ENCODE peak calls at places on chromosomes 5 and 9, in five cellular contexts. K, U, P, G and S are unnamed samples.

GRCh38 chr5:37771731-37772130 is 68.1 kb downstream of the GDNF start:
- DNase-seq in K (no peak), U (no peak), P (no peak), G (no peak), S (no peak)

GRCh38 chr9:127949827-127950512 is 12.3 kb upstream of the DPM2 start:
- DNase-seq in K (no peak), U (peak; percentile 10), P (no peak), G (no peak), S (no peak)

GRCh38 chr5:119339965-119340364 is 15.9 kb upstream of the TNFAIP8 start:
- DNase-seq in K (no peak), U (no peak), P (peak; percentile 37), G (no peak), S (no peak)

GRCh38 chr5:72280655-72281069 is 39.4 kb downstream of the MRPS27 start:
- DNase-seq in K (no peak), U (no peak), P (peak; percentile 62), G (peak; percentile 37), S (peak; percentile 39)

GRCh38 chr9:119009253-119009652 is 360.0 kb downstream of the BRINP1 start:
- DNase-seq in K (no peak), U (no peak), P (no peak), G (no peak), S (no peak)

GRCh38 chr5:6633469-6634326 is 458 bp downstream of the SRD5A1 start:
- DNase-seq in K (no peak), U (no peak), P (peak; percentile 55), G (peak; percentile 70), S (no peak)

GRCh38 chr9:117691367-117691766 is 12.8 kb upstream of the TLR4 start:
- DNase-seq in K (no peak), U (no peak), P (no peak), G (no peak), S (no peak)

GRCh38 chr9:134490446-134490845 is 151.2 kb upstream of the COL5A1 start:
- DNase-seq in K (no peak), U (no peak), P (no peak), G (no peak), S (no peak)

GRCh38 chr9:109821711-109822110 is 41.7 kb downstream of the PALM2AKAP2 start:
- DNase-seq in K (no peak), U (no peak), P (no peak), G (no peak), S (no peak)

GRCh38 chr9:133769511-133770075 is 31.4 kb upstream of the SARDH start:
- DNase-seq in K (no peak), U (no peak), P (no peak), G (no peak), S (no peak)

GRCh38 chr5:139740138-139740992 is 55.2 kb upstream of the PSD2 start:
- DNase-seq in K (no peak), U (no peak), P (no peak), G (no peak), S (no peak)

GRCh38 chr5:34716986-34717385 is 60.9 kb downstream of the RAI14 start:
- DNase-seq in K (no peak), U (no peak), P (no peak), G (no peak), S (no peak)

GRCh38 chr5:103391659-103392058 is 133.1 kb downstream of the MACIR start:
- DNase-seq in K (no peak), U (no peak), P (peak; percentile 11), G (no peak), S (no peak)

GRCh38 chr9:137049544-137050449 is 3.8 kb upstream of the NPDC1 start:
- DNase-seq in K (no peak), U (no peak), P (peak; percentile 85), G (peak; percentile 86), S (no peak)

GRCh38 chr5:149730620-149731331 is 666 bp downstream of the PPARGC1B start:
- DNase-seq in K (no peak), U (no peak), P (peak; percentile 77), G (peak; percentile 71), S (no peak)

GRCh38 chr5:149732500-149733128 is 2.5 kb downstream of the PPARGC1B start:
- DNase-seq in K (no peak), U (peak; percentile 32), P (peak; percentile 79), G (no peak), S (no peak)

GRCh38 chr5:149733129-149733900 is 3.2 kb downstream of the PPARGC1B start:
- DNase-seq in K (no peak), U (no peak), P (no peak), G (no peak), S (no peak)

GRCh38 chr5:149731617-149732400 is 1.7 kb downstream of the PPARGC1B start:
- DNase-seq in K (peak; percentile 62), U (no peak), P (peak; percentile 97), G (peak; percentile 74), S (peak; percentile 64)

DNA sequence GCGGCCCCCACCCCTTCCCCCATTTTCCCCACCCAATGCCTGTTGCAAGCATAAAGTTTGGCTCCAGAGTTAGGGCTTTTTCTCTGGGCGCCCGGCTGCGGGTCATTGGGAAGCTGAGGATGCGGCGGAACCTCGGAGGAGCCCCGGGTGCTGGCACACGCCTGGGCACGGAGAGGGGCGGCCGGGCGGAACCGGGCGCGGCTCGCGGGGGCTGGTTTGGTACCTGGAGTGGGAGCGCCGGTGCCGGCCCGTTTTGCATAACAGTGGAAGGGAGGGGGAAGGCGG is 1.2 kb downstream of the PPARGC1B start:
- DNase-seq in K (no peak), U (no peak), P (no peak), G (no peak), S (no peak)
- H3K9ac ChIP-seq in K (peak overlapping the region; percentile 91), U (no peak overlapping the region), P (peak overlapping the region; percentile 83), G (no peak overlapping the region), S (peak overlapping the region; percentile 81)

GRCh38 chr9:90296539-90296938 is 346.1 kb downstream of the DIRAS2 start:
- DNase-seq in K (no peak), U (no peak), P (no peak), G (no peak), S (no peak)

GRCh38 chr9:90306118-90306517 is 336.5 kb downstream of the DIRAS2 start:
- DNase-seq in K (no peak), U (no peak), P (no peak), G (no peak), S (no peak)

GRCh38 chr9:90303653-90304052 is 339.0 kb downstream of the DIRAS2 start:
- DNase-seq in K (no peak), U (no peak), P (no peak), G (no peak), S (no peak)

GRCh38 chr9:90299963-90300362 is 342.7 kb downstream of the DIRAS2 start:
- DNase-seq in K (no peak), U (no peak), P (no peak), G (no peak), S (no peak)

DNA sequence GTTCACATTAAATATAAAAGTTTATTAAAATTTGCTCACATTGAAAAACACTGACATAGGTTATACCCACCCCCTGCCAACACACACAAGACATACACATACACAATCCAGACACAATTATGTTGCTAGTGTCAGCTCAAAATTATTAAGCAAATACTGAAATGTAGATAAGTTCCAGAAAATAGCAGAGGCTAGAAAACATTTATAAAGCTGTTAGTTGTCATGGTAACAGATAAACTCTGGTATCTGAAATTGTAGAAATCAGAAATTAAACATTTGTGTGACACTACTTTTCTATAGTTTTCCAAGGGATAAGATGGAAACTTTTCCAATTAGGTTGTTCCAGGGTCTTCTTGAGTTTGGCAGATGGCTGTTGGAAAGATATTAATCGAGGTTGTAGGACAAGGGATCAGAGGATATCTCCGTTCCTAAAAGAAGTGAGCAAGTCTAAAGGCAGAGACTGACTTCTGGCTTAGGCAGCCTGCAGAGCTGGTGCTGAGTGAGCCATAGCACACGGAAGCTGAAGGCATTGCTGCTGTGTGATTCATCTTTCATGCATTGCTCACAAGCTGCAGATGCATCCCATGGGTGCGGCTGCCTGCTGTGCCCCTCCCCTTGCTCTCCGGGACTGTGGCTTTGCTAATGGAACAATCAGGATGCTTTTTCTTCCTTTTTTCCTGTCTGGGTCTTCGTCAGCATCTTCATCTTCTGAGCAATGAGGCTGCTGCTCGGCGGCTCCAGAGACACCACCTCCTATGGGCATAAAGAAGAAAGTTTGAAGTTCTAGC is 341.5 kb downstream of the DIRAS2 start:
- DNase-seq in K (no peak), U (no peak), P (no peak), G (peak; percentile 58), S (peak; percentile 59)
- TF ChIP-seq ZBTB33 in K (no peak), U (no peak), P (no peak), G (no peak), S (no peak)

GRCh38 chr9:22157831-22158230 is 148.7 kb upstream of the CDKN2B start:
- DNase-seq in K (no peak), U (no peak), P (no peak), G (no peak), S (no peak)
- H3K9ac ChIP-seq in K (no peak overlapping the region), U (no peak overlapping the region), P (no peak overlapping the region), G (no peak overlapping the region), S (no peak overlapping the region)

DNA sequence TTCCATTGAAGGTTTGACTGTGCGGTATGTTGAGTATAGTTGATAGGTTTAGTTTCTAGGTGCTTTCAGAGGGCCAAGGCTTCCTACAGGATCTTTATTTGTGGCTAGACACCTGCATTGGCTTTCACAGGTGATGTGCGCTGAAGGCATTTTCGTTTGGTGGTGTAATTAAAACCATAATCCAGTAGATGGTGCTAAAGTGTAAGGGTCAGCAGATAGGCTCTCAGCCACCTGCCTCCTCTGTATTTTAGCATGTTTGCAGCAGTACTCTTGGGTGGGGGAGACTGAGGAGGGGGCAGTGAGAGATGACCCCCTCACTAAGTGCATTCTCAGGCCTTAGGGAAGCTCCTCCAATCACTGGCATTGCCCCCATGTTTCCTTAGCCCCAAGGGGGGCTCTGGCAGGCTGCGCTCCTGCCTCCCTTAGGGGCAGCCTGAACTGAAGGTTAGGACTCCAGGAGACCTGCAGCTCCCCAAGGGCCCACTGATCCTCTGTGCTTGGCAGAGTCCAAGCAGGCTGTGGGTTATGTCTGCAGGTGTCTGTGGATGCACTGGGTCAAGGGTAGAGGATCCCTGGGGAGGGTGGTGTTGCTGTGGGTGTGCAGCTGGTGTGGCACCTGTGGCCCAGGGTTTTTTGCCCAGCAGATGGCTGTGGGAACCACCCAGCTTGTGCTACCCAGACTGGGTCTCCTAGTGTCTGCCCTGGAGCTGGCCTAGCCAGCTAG is 23.4 kb downstream of the CDK20 start:
- DNase-seq in K (no peak), U (peak; percentile 22), P (peak; percentile 31), G (peak; percentile 52), S (peak; percentile 28)
- TF ChIP-seq ZBTB33 in K (no peak), U (no peak), P (no peak), G (no peak), S (no peak)